ENCODE peak calls at places on chromosomes 4 and X, in ten cellular contexts. One of them, this sample, is unnamed. For H3K27me3, the result is how much of the 10 kb centered on the place peaks cover.

GRCh38 chr4:11151500-11151899 is 277.2 kb downstream of the HS3ST1 start:
- DNase-seq in astrocyte: no peak
- DNase-seq in fibroblast of lung: no peak
- DNase-seq in NT2/D1: no peak
- DNase-seq in thoracic aorta: no peak
- DNase-seq in CD4-positive, alpha-beta memory T cell: no peak
- DNase-seq in GM23338: no peak
- DNase-seq in stomach: no peak
- DNase-seq in foreskin keratinocyte: no peak
- DNase-seq in right cardiac atrium: no peak
- DNase-seq in this sample: no peak

GRCh38 chrX:125293792-125294780 is 25.6 kb upstream of the TEX13C start:
- DNase-seq in astrocyte: no peak
- DNase-seq in fibroblast of lung: no peak
- DNase-seq in NT2/D1: no peak
- DNase-seq in thoracic aorta: no peak
- DNase-seq in CD4-positive, alpha-beta memory T cell: no peak
- DNase-seq in GM23338: no peak
- DNase-seq in stomach: no peak
- DNase-seq in foreskin keratinocyte: no peak
- DNase-seq in right cardiac atrium: no peak
- DNase-seq in this sample: no peak

GRCh38 chr4:38231626-38232025 is 271.4 kb downstream of the PTTG2 start:
- DNase-seq in astrocyte: no peak
- DNase-seq in fibroblast of lung: no peak
- DNase-seq in NT2/D1: no peak
- DNase-seq in thoracic aorta: no peak
- DNase-seq in CD4-positive, alpha-beta memory T cell: no peak
- DNase-seq in GM23338: no peak
- DNase-seq in stomach: peak
- DNase-seq in foreskin keratinocyte: no peak
- DNase-seq in right cardiac atrium: no peak
- DNase-seq in this sample: no peak

GRCh38 chr4:151013944-151014343 is 1.1 kb downstream of the LRBA start:
- DNase-seq in astrocyte: no peak
- DNase-seq in fibroblast of lung: no peak
- DNase-seq in NT2/D1: no peak
- DNase-seq in thoracic aorta: no peak
- DNase-seq in CD4-positive, alpha-beta memory T cell: no peak
- DNase-seq in GM23338: no peak
- DNase-seq in stomach: no peak
- DNase-seq in foreskin keratinocyte: no peak
- DNase-seq in right cardiac atrium: no peak
- DNase-seq in this sample: no peak

GRCh38 chrX:49075347-49075746 is 1.5 kb upstream of the PRAF2 start:
- DNase-seq in astrocyte: no peak
- DNase-seq in fibroblast of lung: no peak
- DNase-seq in NT2/D1: no peak
- DNase-seq in thoracic aorta: no peak
- DNase-seq in CD4-positive, alpha-beta memory T cell: no peak
- DNase-seq in GM23338: no peak
- DNase-seq in stomach: no peak
- DNase-seq in foreskin keratinocyte: no peak
- DNase-seq in right cardiac atrium: no peak
- DNase-seq in this sample: no peak

GRCh38 chrX:47483310-47484268 is 567 bp upstream of the ZNF41 start:
- DNase-seq in astrocyte: peak
- DNase-seq in fibroblast of lung: peak
- DNase-seq in NT2/D1: no peak
- DNase-seq in thoracic aorta: no peak
- DNase-seq in CD4-positive, alpha-beta memory T cell: no peak
- DNase-seq in GM23338: peak
- DNase-seq in stomach: no peak
- DNase-seq in foreskin keratinocyte: peak
- DNase-seq in right cardiac atrium: peak
- DNase-seq in this sample: peak

GRCh38 chrX:115719171-115719570 is 158.2 kb downstream of the PLS3 start:
- DNase-seq in astrocyte: no peak
- DNase-seq in fibroblast of lung: no peak
- DNase-seq in NT2/D1: no peak
- DNase-seq in thoracic aorta: no peak
- DNase-seq in CD4-positive, alpha-beta memory T cell: no peak
- DNase-seq in GM23338: no peak
- DNase-seq in stomach: no peak
- DNase-seq in foreskin keratinocyte: no peak
- DNase-seq in right cardiac atrium: no peak
- DNase-seq in this sample: no peak

GRCh38 chrX:41336447-41336846 is 2.5 kb downstream of the DDX3X start:
- DNase-seq in astrocyte: no peak
- DNase-seq in fibroblast of lung: no peak
- DNase-seq in NT2/D1: no peak
- DNase-seq in thoracic aorta: no peak
- DNase-seq in CD4-positive, alpha-beta memory T cell: no peak
- DNase-seq in GM23338: no peak
- DNase-seq in stomach: no peak
- DNase-seq in foreskin keratinocyte: no peak
- DNase-seq in right cardiac atrium: no peak
- DNase-seq in this sample: no peak

GRCh38 chr4:107034982-107035710 is 967 bp downstream of the DKK2 start:
- DNase-seq in astrocyte: peak
- DNase-seq in fibroblast of lung: peak
- DNase-seq in NT2/D1: no peak
- DNase-seq in thoracic aorta: no peak
- DNase-seq in CD4-positive, alpha-beta memory T cell: no peak
- DNase-seq in GM23338: peak
- DNase-seq in stomach: no peak
- DNase-seq in foreskin keratinocyte: no peak
- DNase-seq in right cardiac atrium: peak
- DNase-seq in this sample: peak

GRCh38 chrX:19698125-19698524 is 182.8 kb upstream of the MAP3K15 start:
- DNase-seq in astrocyte: peak
- DNase-seq in fibroblast of lung: peak
- DNase-seq in NT2/D1: no peak
- DNase-seq in thoracic aorta: no peak
- DNase-seq in CD4-positive, alpha-beta memory T cell: no peak
- DNase-seq in GM23338: no peak
- DNase-seq in stomach: no peak
- DNase-seq in foreskin keratinocyte: no peak
- DNase-seq in right cardiac atrium: no peak
- DNase-seq in this sample: no peak

GRCh38 chr4:165031436-165032211 is at the start of gene TRIM60:
- DNase-seq in astrocyte: no peak
- DNase-seq in fibroblast of lung: no peak
- DNase-seq in NT2/D1: no peak
- DNase-seq in thoracic aorta: no peak
- DNase-seq in CD4-positive, alpha-beta memory T cell: no peak
- DNase-seq in GM23338: peak
- DNase-seq in stomach: no peak
- DNase-seq in foreskin keratinocyte: no peak
- DNase-seq in right cardiac atrium: no peak
- DNase-seq in this sample: no peak

GRCh38 chrX:151151668-151152267 is 24.6 kb upstream of the GPR50 start:
- DNase-seq in astrocyte: peak
- DNase-seq in fibroblast of lung: peak
- DNase-seq in NT2/D1: peak
- DNase-seq in thoracic aorta: no peak
- DNase-seq in CD4-positive, alpha-beta memory T cell: peak
- DNase-seq in GM23338: peak
- DNase-seq in stomach: no peak
- DNase-seq in foreskin keratinocyte: peak
- DNase-seq in right cardiac atrium: no peak
- DNase-seq in this sample: no peak

GRCh38 chrX:55624403-55624802 is 1.2 kb downstream of the FOXR2 start:
- DNase-seq in astrocyte: no peak
- DNase-seq in fibroblast of lung: no peak
- DNase-seq in NT2/D1: no peak
- DNase-seq in thoracic aorta: no peak
- DNase-seq in CD4-positive, alpha-beta memory T cell: no peak
- DNase-seq in GM23338: no peak
- DNase-seq in stomach: peak
- DNase-seq in foreskin keratinocyte: no peak
- DNase-seq in right cardiac atrium: no peak
- DNase-seq in this sample: no peak

GRCh38 chr4:124290678-124291077 is 421.9 kb downstream of the ANKRD50 start:
- DNase-seq in astrocyte: no peak
- DNase-seq in fibroblast of lung: no peak
- DNase-seq in NT2/D1: no peak
- DNase-seq in thoracic aorta: no peak
- DNase-seq in CD4-positive, alpha-beta memory T cell: no peak
- DNase-seq in GM23338: no peak
- DNase-seq in stomach: no peak
- DNase-seq in foreskin keratinocyte: peak
- DNase-seq in right cardiac atrium: no peak
- DNase-seq in this sample: no peak

GRCh38 chrX:118315529-118315928 is 30.4 kb upstream of the WDR44 start:
- DNase-seq in astrocyte: no peak
- DNase-seq in fibroblast of lung: no peak
- DNase-seq in NT2/D1: no peak
- DNase-seq in thoracic aorta: no peak
- DNase-seq in CD4-positive, alpha-beta memory T cell: no peak
- DNase-seq in GM23338: no peak
- DNase-seq in stomach: no peak
- DNase-seq in foreskin keratinocyte: peak
- DNase-seq in right cardiac atrium: no peak
- DNase-seq in this sample: no peak
- H3K27me3 ChIP-seq in astrocyte: under half
- H3K27me3 ChIP-seq in fibroblast of lung: under half
- H3K27me3 ChIP-seq in NT2/D1: under half
- H3K27me3 ChIP-seq in thoracic aorta: under half
- H3K27me3 ChIP-seq in CD4-positive, alpha-beta memory T cell: under half
- H3K27me3 ChIP-seq in GM23338: under half
- H3K27me3 ChIP-seq in stomach: under half
- H3K27me3 ChIP-seq in foreskin keratinocyte: under half
- H3K27me3 ChIP-seq in right cardiac atrium: under half
- H3K27me3 ChIP-seq in this sample: under half

GRCh38 chr4:148435654-148436406 is 6.4 kb downstream of the NR3C2 start:
- DNase-seq in astrocyte: no peak
- DNase-seq in fibroblast of lung: no peak
- DNase-seq in NT2/D1: no peak
- DNase-seq in thoracic aorta: no peak
- DNase-seq in CD4-positive, alpha-beta memory T cell: no peak
- DNase-seq in GM23338: no peak
- DNase-seq in stomach: no peak
- DNase-seq in foreskin keratinocyte: no peak
- DNase-seq in right cardiac atrium: peak
- DNase-seq in this sample: peak

GRCh38 chr4:148441624-148441985 is 609 bp downstream of the NR3C2 start:
- DNase-seq in astrocyte: no peak
- DNase-seq in fibroblast of lung: no peak
- DNase-seq in NT2/D1: no peak
- DNase-seq in thoracic aorta: no peak
- DNase-seq in CD4-positive, alpha-beta memory T cell: no peak
- DNase-seq in GM23338: peak
- DNase-seq in stomach: no peak
- DNase-seq in foreskin keratinocyte: no peak
- DNase-seq in right cardiac atrium: no peak
- DNase-seq in this sample: no peak

GRCh38 chr4:148436512-148436911 is 5.7 kb downstream of the NR3C2 start:
- DNase-seq in astrocyte: no peak
- DNase-seq in fibroblast of lung: no peak
- DNase-seq in NT2/D1: no peak
- DNase-seq in thoracic aorta: no peak
- DNase-seq in CD4-positive, alpha-beta memory T cell: no peak
- DNase-seq in GM23338: no peak
- DNase-seq in stomach: no peak
- DNase-seq in foreskin keratinocyte: no peak
- DNase-seq in right cardiac atrium: no peak
- DNase-seq in this sample: no peak

GRCh38 chr4:148437439-148437838 is 4.8 kb downstream of the NR3C2 start:
- DNase-seq in astrocyte: no peak
- DNase-seq in fibroblast of lung: no peak
- DNase-seq in NT2/D1: no peak
- DNase-seq in thoracic aorta: no peak
- DNase-seq in CD4-positive, alpha-beta memory T cell: no peak
- DNase-seq in GM23338: no peak
- DNase-seq in stomach: no peak
- DNase-seq in foreskin keratinocyte: no peak
- DNase-seq in right cardiac atrium: no peak
- DNase-seq in this sample: no peak

DNA sequence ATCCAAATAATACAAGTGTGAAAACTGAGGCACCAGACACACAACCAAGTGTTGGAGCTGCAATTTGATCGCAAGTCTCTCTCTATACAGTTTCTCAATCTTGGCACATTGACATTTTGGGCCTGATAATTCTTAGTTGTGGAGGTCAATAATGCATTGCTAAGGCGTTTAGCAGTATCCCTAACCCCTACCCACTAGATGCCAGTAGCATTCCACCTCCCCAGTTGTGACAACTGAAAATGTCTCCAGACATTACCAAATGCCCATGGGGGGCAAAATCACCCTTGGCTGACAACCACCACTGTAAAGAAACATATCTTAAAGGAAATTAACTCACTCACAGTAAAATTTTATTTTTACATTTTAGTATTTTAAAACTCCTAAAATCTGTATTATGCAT is 4.2 kb downstream of the NR3C2 start:
- DNase-seq in astrocyte: no peak
- DNase-seq in fibroblast of lung: no peak
- DNase-seq in NT2/D1: no peak
- DNase-seq in thoracic aorta: no peak
- DNase-seq in CD4-positive, alpha-beta memory T cell: no peak
- DNase-seq in GM23338: peak
- DNase-seq in stomach: no peak
- DNase-seq in foreskin keratinocyte: no peak
- DNase-seq in right cardiac atrium: no peak
- DNase-seq in this sample: no peak
- H3K27me3 ChIP-seq in astrocyte: under half
- H3K27me3 ChIP-seq in fibroblast of lung: under half
- H3K27me3 ChIP-seq in NT2/D1: under half
- H3K27me3 ChIP-seq in thoracic aorta: under half
- H3K27me3 ChIP-seq in CD4-positive, alpha-beta memory T cell: under half
- H3K27me3 ChIP-seq in GM23338: under half
- H3K27me3 ChIP-seq in stomach: under half
- H3K27me3 ChIP-seq in foreskin keratinocyte: under half
- H3K27me3 ChIP-seq in right cardiac atrium: under half
- H3K27me3 ChIP-seq in this sample: under half

GRCh38 chr4:4872148-4872903 is 12.9 kb downstream of the MSX1 start:
- DNase-seq in astrocyte: no peak
- DNase-seq in fibroblast of lung: no peak
- DNase-seq in NT2/D1: no peak
- DNase-seq in thoracic aorta: no peak
- DNase-seq in CD4-positive, alpha-beta memory T cell: no peak
- DNase-seq in GM23338: peak
- DNase-seq in stomach: no peak
- DNase-seq in foreskin keratinocyte: no peak
- DNase-seq in right cardiac atrium: no peak
- DNase-seq in this sample: no peak
- H3K27me3 ChIP-seq in astrocyte: half or more
- H3K27me3 ChIP-seq in fibroblast of lung: half or more
- H3K27me3 ChIP-seq in NT2/D1: half or more
- H3K27me3 ChIP-seq in thoracic aorta: under half
- H3K27me3 ChIP-seq in CD4-positive, alpha-beta memory T cell: under half
- H3K27me3 ChIP-seq in GM23338: half or more
- H3K27me3 ChIP-seq in stomach: under half
- H3K27me3 ChIP-seq in foreskin keratinocyte: half or more
- H3K27me3 ChIP-seq in right cardiac atrium: under half
- H3K27me3 ChIP-seq in this sample: half or more

DNA sequence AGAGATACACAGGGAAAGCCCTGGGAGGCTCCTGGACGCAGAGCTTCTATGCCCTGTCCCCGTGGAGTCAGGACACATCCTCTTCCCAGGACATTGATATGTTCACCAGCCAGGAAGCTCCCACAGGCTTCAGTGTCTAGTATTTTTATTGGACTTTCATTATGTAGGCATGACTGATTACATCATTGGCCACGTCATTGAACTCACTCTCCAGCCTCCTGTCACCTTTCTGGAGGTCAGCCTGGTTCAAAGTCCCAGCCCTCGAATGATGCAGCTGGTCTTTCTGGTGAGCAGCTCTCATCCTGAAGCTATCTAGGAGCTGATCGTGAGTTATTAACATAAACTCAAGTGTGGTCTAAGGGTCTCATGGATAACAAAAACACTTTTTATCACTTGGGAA is 104.1 kb downstream of the CPEB2 start:
- DNase-seq in astrocyte: no peak
- DNase-seq in fibroblast of lung: no peak
- DNase-seq in NT2/D1: no peak
- DNase-seq in thoracic aorta: no peak
- DNase-seq in CD4-positive, alpha-beta memory T cell: no peak
- DNase-seq in GM23338: no peak
- DNase-seq in stomach: no peak
- DNase-seq in foreskin keratinocyte: no peak
- DNase-seq in right cardiac atrium: no peak
- DNase-seq in this sample: no peak
- H3K27me3 ChIP-seq in astrocyte: under half
- H3K27me3 ChIP-seq in fibroblast of lung: under half
- H3K27me3 ChIP-seq in NT2/D1: under half
- H3K27me3 ChIP-seq in thoracic aorta: under half
- H3K27me3 ChIP-seq in CD4-positive, alpha-beta memory T cell: under half
- H3K27me3 ChIP-seq in GM23338: under half
- H3K27me3 ChIP-seq in stomach: under half
- H3K27me3 ChIP-seq in foreskin keratinocyte: under half
- H3K27me3 ChIP-seq in right cardiac atrium: under half
- H3K27me3 ChIP-seq in this sample: under half